ENCODE peak calls at places on chromosomes 13 and 19, in four cellular contexts. L, M, E and F are unnamed samples.

GRCh38 chr19:29320076-29320475 is 107.1 kb upstream of the UQCRFS1 start:
- DNase-seq in E (no peak), M (no peak), L (no peak), F (no peak)

GRCh38 chr13:91739751-91740150 is 341.3 kb downstream of the GPC5 start:
- DNase-seq in L (no peak), M (no peak), E (no peak), F (no peak)

GRCh38 chr13:33541962-33542308 is 256.4 kb upstream of the STARD13 start:
- DNase-seq in M (no peak), E (no peak), L (no peak), F (no peak)

GRCh38 chr13:48383384-48383783 is 29.5 kb downstream of the LPAR6 start:
- DNase-seq in E (no peak), M (no peak), L (no peak), F (no peak)

GRCh38 chr13:40031031-40031430 is 375.6 kb downstream of the COG6 start:
- DNase-seq in E (no peak), M (no peak), L (no peak), F (no peak)

GRCh38 chr19:16585808-16586476 is 13.7 kb upstream of the SLC35E1 start:
- DNase-seq in E (peak; percentile 98), L (no peak), M (no peak), F (no peak)

GRCh38 chr13:40933508-40933907 is 85.6 kb downstream of the ELF1 start:
- DNase-seq in E (peak; percentile 20), M (no peak), L (no peak), F (no peak)

GRCh38 chr19:39826311-39826945 is 7.5 kb downstream of the DYRK1B start:
- DNase-seq in E (no peak), L (no peak), M (no peak), F (no peak)

GRCh38 chr19:7860902-7861618 is 13.1 kb downstream of the PRR36 start:
- DNase-seq in M (no peak), E (no peak), L (no peak), F (no peak)

GRCh38 chr13:108274718-108275117 is 5.2 kb downstream of the TNFSF13B start:
- DNase-seq in L (no peak), M (no peak), E (no peak), F (no peak)

GRCh38 chr13:102642475-102642874 is 45.7 kb downstream of the TPP2 start:
- DNase-seq in E (no peak), M (no peak), L (no peak), F (no peak)

GRCh38 chr13:48054601-48055000 is 17.1 kb downstream of the NUDT15 start:
- DNase-seq in M (no peak), E (no peak), L (no peak), F (no peak)

GRCh38 chr13:78601124-78601885 is 2.0 kb downstream of the POU4F1 start:
- DNase-seq in E (no peak), M (no peak), L (peak; percentile 65), F (no peak)

GRCh38 chr13:47100214-47100853 is 203.5 kb upstream of the HTR2A start:
- DNase-seq in E (peak; percentile 45), M (no peak), L (no peak), F (no peak)

GRCh38 chr19:53621885-53622710 is 9.7 kb upstream of the DPRX start:
- DNase-seq in M (peak; percentile 56), L (no peak), E (no peak), F (peak; percentile 3)

GRCh38 chr13:51995677-51996551 is 15.3 kb downstream of the ATP7B start:
- DNase-seq in E (no peak), L (no peak), M (no peak), F (no peak)

GRCh38 chr19:47593860-47594259 is 15.1 kb upstream of the BICRA start:
- DNase-seq in M (no peak), E (no peak), L (no peak), F (no peak)
- TF ChIP-seq SUZ12 in M (no peak), E (no peak), L (no peak), F (no peak)

GRCh38 chr19:751501-752341 is 809 bp downstream of the MISP start:
- DNase-seq in E (no peak), M (peak; percentile 53), L (no peak), F (no peak)
- TF ChIP-seq YY1 in E (no peak), M (no peak), L (no peak), F (no peak)

GRCh38 chr19:45518469-45518826 is 11.2 kb downstream of the VASP start:
- DNase-seq in E (no peak), M (no peak), L (no peak), F (no peak)
- H3K4me1 ChIP-seq in E (peaks cover 29% of the 10 kb centered on the region), M (peaks cover 50% of the 10 kb centered on the region), L (no peaks in the 10 kb centered on the region), F (no peaks in the 10 kb centered on the region)

GRCh38 chr19:13234518-13234917 is 84.3 kb downstream of the IER2 start:
- DNase-seq in L (peak; percentile 85), M (peak; percentile 42), E (no peak), F (peak; percentile 47)
- TF ChIP-seq SUZ12 in L (no peak), M (no peak), E (no peak), F (no peak)

GRCh38 chr19:18477042-18477760 is 39.3 kb upstream of the ISYNA1 start:
- DNase-seq in L (no peak), E (no peak), M (no peak), F (no peak)

GRCh38 chr19:18479964-18480723 is 41.7 kb downstream of the ELL start:
- DNase-seq in M (no peak), L (no peak), E (no peak), F (no peak)

GRCh38 chr19:18476507-18477041 is 38.6 kb upstream of the ISYNA1 start:
- DNase-seq in E (no peak), L (no peak), M (no peak), F (no peak)

GRCh38 chr19:18477974-18478373 is 40.0 kb upstream of the ISYNA1 start:
- DNase-seq in M (no peak), L (no peak), E (no peak), F (no peak)

DNA sequence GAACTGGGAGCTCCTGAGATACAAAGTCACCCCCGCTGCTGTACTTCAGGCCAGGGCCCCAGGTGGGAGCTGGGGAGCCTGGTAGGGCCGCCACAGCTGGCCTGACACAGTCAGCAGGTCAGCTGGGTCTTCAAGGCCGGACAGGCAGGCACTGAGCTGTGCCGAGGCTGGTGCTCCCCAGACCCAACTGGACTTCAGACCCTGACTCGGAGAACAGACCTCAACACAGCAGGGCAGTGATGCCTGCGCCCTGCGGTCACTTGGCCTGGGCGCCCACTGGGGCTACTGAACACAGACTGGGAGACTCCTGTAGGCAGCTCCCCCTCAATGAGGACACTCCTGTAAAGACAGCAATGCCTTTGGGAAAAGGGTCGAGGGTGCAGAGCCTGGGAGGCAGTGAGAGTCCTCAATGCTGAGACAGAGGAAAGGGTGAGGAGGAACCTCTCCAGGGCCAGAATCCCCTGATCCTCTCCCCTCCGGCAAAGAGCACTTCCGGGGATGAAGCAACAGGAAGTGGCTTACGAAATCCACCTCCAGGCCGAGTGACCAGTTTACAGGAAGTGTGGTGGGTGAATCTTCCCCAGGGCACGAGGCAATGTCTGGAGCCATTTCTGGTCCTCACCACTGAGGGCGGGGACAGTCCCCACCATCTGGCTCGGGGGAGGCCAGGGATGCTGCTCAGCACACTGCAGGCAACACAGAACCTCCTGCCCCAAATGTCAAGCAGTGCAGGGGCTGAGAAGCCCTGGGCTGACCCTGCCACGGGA is 40.8 kb upstream of the ISYNA1 start:
- DNase-seq in E (peak; percentile 51), M (peak; percentile 88), L (no peak), F (no peak)
- TF ChIP-seq YY1 in E (peak; percentile 84), M (peak; percentile 70), L (no peak), F (no peak)

DNA sequence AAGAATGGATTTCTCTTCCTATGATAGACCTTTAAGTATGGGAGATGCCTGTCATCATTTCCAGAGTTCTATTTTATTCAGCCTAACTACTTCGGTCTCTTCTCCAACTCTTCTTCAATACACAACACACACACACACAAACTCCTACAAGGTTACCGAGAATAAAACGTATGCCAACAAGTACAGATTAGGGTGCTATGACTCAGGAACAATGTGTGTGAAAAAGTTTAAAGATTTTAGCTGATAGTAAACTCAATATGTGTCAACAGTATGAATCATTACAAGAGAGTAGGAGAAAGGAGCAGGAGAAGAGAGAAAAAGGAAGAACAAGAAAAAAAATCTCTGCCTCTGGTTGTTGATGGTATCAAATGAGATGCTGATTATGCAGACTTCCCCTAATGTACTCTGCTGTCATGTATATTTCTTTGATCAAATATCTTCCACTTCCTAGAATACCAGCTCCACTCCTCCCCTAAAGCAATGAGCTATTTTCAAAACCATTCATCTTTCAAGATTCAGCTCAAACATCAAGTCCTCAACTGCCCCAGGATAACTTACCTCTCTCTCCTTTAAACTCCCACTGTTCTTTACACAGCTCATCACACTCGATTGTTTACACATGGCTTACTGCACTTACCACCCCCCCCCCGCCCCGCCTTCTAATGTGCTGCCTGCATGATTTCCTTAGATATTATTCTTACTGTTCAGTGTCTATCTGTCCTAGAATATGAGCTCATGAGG is 95.6 kb downstream of the FAM216B start:
- DNase-seq in E (no peak), L (no peak), M (no peak), F (no peak)
- H3K4me1 ChIP-seq in E (peaks cover 14% of the 10 kb centered on the region), L (peaks cover 12% of the 10 kb centered on the region), M (no peaks in the 10 kb centered on the region), F (no peaks in the 10 kb centered on the region)